ENCODE peak calls at places on chromosomes 4 and X, in six cellular contexts. I is SJSA1; M is left ventricle myocardium inferior; X is CD4-positive, alpha-beta memory T cell; H is ovary; A is mesenchymal stem cell. R is an unnamed sample.

GRCh38 chrX:48937065-48937907 is 18.5 kb upstream of the PIM2 start:
- DNase-seq in I (peak; percentile 29), M (peak; percentile 33), X (peak; percentile 92), H (no peak), A (peak; percentile 54), R (peak; percentile 57)

GRCh38 chr4:11426003-11426402 is 2.7 kb downstream of the HS3ST1 start:
- DNase-seq in I (no peak), M (no peak), X (no peak), H (no peak), A (no peak), R (no peak)

GRCh38 chrX:111568356-111568755 is 56.9 kb downstream of the SERTM2 start:
- DNase-seq in I (no peak), M (no peak), X (no peak), H (no peak), A (peak; percentile 32), R (no peak)

GRCh38 chrX:1576201-1577101 is 15.0 kb upstream of the AKAP17A start:
- DNase-seq in I (no peak), M (no peak), X (peak; percentile 63), H (no peak), A (no peak), R (no peak)

GRCh38 chr4:153212755-153213154 is 8.5 kb downstream of the TRIM2 start:
- DNase-seq in I (no peak), M (no peak), X (no peak), H (no peak), A (no peak), R (no peak)

GRCh38 chrX:124282580-124282979 is 49.9 kb upstream of the TEX13D start:
- DNase-seq in I (no peak), M (no peak), X (no peak), H (no peak), A (no peak), R (no peak)

GRCh38 chr4:40361338-40361737 is 26.2 kb downstream of the CHRNA9 start:
- DNase-seq in I (no peak), M (no peak), X (no peak), H (no peak), A (no peak), R (no peak)

GRCh38 chrX:73262991-73263390 is 48.3 kb upstream of the NAP1L2 start:
- DNase-seq in I (no peak), M (no peak), X (no peak), H (no peak), A (no peak), R (no peak)

GRCh38 chr4:71380721-71381120 is 41.9 kb downstream of the SLC4A4 start:
- DNase-seq in I (no peak), M (no peak), X (no peak), H (no peak), A (peak; percentile 86), R (no peak)

GRCh38 chr4:19636451-19636850 is 615.3 kb upstream of the SLIT2 start:
- DNase-seq in I (no peak), M (no peak), X (no peak), H (no peak), A (no peak), R (no peak)

GRCh38 chr4:88794087-88794486 is 96.5 kb upstream of the NAP1L5 start:
- DNase-seq in I (no peak), M (no peak), X (no peak), H (no peak), A (no peak), R (no peak)

GRCh38 chr4:41384992-41385391 is 128.3 kb downstream of the UCHL1 start:
- DNase-seq in I (no peak), M (peak; percentile 90), X (no peak), H (peak; percentile 80), A (no peak), R (peak; percentile 59)

GRCh38 chr4:107512549-107512948 is 207.5 kb downstream of the PAPSS1 start:
- DNase-seq in I (no peak), M (no peak), X (no peak), H (no peak), A (no peak), R (no peak)

GRCh38 chrX:389021-389441 is 2.3 kb upstream of the PPP2R3B start:
- DNase-seq in I (no peak), M (no peak), X (no peak), H (no peak), A (no peak), R (no peak)

GRCh38 chr4:116839826-116840225 is 245.6 kb downstream of the TRAM1L1 start:
- DNase-seq in I (no peak), M (no peak), X (no peak), H (no peak), A (peak; percentile 27), R (no peak)

GRCh38 chr4:186201535-186202230 is 10.3 kb downstream of the CYP4V2 start:
- DNase-seq in I (peak; percentile 7), M (peak; percentile 28), X (peak; percentile 77), H (no peak), A (peak; percentile 17), R (peak; percentile 73)

GRCh38 chr4:120049732-120050494 is 16.7 kb downstream of the MAD2L1 start:
- DNase-seq in I (peak; percentile 93), M (peak; percentile 50), X (peak; percentile 71), H (peak; percentile 56), A (peak; percentile 92), R (peak; percentile 82)

GRCh38 chrX:15605233-15605632 is 4.5 kb upstream of the ACE2 start:
- DNase-seq in I (no peak), M (no peak), X (no peak), H (no peak), A (no peak), R (peak; percentile 50)

GRCh38 chrX:6021316-6022091 is 207.2 kb downstream of the NLGN4X start:
- DNase-seq in I (peak; percentile 5), M (no peak), X (no peak), H (no peak), A (peak; percentile 24), R (peak; percentile 18)

GRCh38 chrX:151697537-151697936 is 2.3 kb downstream of the PRRG3 start:
- DNase-seq in I (no peak), M (no peak), X (no peak), H (no peak), A (no peak), R (no peak)

GRCh38 chrX:30735839-30736238 is 82.6 kb downstream of the GK start:
- DNase-seq in I (peak; percentile 24), M (peak; percentile 15), X (peak; percentile 61), H (peak; percentile 36), A (peak; percentile 56), R (peak; percentile 57)

GRCh38 chr4:26330186-26330787 is 9.5 kb downstream of the RBPJ start:
- DNase-seq in I (peak; percentile 21), M (no peak), X (no peak), H (no peak), A (peak; percentile 74), R (peak; percentile 69)

GRCh38 chrX:120301960-120302359 is 9.3 kb downstream of the TMEM255A start:
- DNase-seq in I (no peak), M (no peak), X (no peak), H (no peak), A (no peak), R (no peak)
- H3K4me1 ChIP-seq in I (no peaks in the 10 kb centered on the region), M (no peaks in the 10 kb centered on the region), X (peaks cover 27% of the 10 kb centered on the region), H (no peaks in the 10 kb centered on the region), A (peaks cover 2% of the 10 kb centered on the region), R (no peaks in the 10 kb centered on the region)

GRCh38 chrX:20545538-20545937 is 278.8 kb upstream of the RPS6KA3 start:
- DNase-seq in I (no peak), M (no peak), X (no peak), H (no peak), A (no peak), R (no peak)

GRCh38 chrX:20538974-20539373 is 272.3 kb upstream of the RPS6KA3 start:
- DNase-seq in I (no peak), M (no peak), X (no peak), H (no peak), A (no peak), R (no peak)

GRCh38 chrX:20547649-20548051 is 280.9 kb upstream of the RPS6KA3 start:
- DNase-seq in I (peak; percentile 1), M (no peak), X (no peak), H (no peak), A (peak; percentile 59), R (peak; percentile 76)

GRCh38 chrX:20542072-20542471 is 275.4 kb upstream of the RPS6KA3 start:
- DNase-seq in I (no peak), M (no peak), X (no peak), H (no peak), A (no peak), R (no peak)
- H3K9me3 ChIP-seq in I (no peaks in the 10 kb centered on the region), M (peaks cover 25% of the 10 kb centered on the region), X (no peaks in the 10 kb centered on the region), H (no peaks in the 10 kb centered on the region), A (peaks cover 27% of the 10 kb centered on the region), R (peaks cover 2% of the 10 kb centered on the region)

DNA sequence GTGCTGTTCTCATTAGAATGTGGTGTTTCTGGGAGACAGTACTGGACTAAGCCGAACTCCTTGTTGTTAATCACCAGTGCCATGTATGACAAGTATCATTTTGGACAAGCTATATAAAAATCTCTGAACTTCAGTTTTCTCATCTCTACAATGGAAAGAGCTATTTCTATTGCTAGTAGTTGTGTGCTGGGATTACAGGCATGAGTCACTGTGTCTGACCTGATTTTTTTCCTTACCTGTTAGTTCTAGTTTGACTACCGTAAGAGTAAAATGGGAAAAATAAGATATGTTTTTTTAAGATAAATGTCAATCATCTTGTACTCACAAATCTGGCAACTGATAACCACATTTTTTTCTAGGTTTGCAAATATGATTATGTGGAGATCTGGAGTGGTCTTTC is 192.3 kb downstream of the TLL1 start:
- DNase-seq in I (no peak), M (no peak), X (no peak), H (no peak), A (no peak), R (no peak)
- H3K27ac ChIP-seq in I (no peak overlapping the region), M (no peak overlapping the region), X (no peak overlapping the region), H (no peak overlapping the region), A (no peak overlapping the region), R (no peak overlapping the region)

GRCh38 chr4:3371038-3371437 is 70.7 kb upstream of the HGFAC start:
- DNase-seq in I (no peak), M (no peak), X (no peak), H (no peak), A (peak; percentile 72), R (no peak)

GRCh38 chr4:3373468-3373867 is 68.3 kb upstream of the HGFAC start:
- DNase-seq in I (no peak), M (no peak), X (no peak), H (no peak), A (no peak), R (no peak)

GRCh38 chr4:3371581-3372001 is 70.2 kb upstream of the HGFAC start:
- DNase-seq in I (peak; percentile 28), M (no peak), X (no peak), H (peak; percentile 77), A (peak; percentile 11), R (no peak)

GRCh38 chr4:3372933-3373465 is 68.8 kb upstream of the HGFAC start:
- DNase-seq in I (peak; percentile 43), M (peak; percentile 68), X (no peak), H (peak; percentile 40), A (no peak), R (peak; percentile 3)

DNA sequence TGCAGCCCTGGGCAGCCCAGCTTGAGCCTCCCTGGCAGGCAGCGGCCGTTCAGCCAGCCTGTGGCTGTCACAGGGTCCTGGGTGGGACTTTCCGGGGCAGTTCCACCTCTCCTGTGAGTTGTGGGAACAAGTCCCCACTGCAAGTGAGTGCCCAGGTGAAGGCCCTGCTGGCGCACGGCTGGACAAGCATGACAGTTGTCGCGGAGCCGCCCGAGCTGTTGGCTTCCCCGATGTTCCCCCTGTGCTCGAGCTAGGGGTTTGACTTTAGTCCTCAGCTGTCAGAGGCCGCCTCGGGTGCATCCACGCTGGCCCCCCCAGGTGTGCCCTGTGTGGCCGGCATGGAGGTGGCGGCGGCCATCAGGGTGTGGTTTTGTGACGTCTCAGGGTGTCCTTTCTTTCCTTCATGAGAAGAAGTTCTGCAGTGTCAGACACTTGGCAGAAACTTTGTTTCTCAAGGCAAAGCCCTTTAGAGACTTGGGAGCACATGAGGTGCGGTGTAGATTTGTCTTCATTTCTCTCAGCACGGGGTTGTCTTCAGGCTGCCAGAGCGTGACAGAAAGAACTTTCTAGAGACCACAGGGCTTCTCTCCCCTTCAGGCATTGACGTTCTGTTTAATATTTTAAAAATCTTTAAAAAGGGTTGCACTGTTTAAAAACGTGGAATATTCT is 69.4 kb upstream of the HGFAC start:
- DNase-seq in I (no peak), M (no peak), X (no peak), H (no peak), A (no peak), R (no peak)
- H3K4me1 ChIP-seq in I (peaks cover 53% of the 10 kb centered on the region), M (peaks cover 50% of the 10 kb centered on the region), X (peaks cover 32% of the 10 kb centered on the region), H (peaks cover 18% of the 10 kb centered on the region), A (peaks cover 52% of the 10 kb centered on the region), R (no peaks in the 10 kb centered on the region)